ENCODE peak calls at places on chromosomes 11 and 22, in eight cellular contexts. T is GM12865, E is AG09309, A is ovary, Q is MCF 10A, Z is brain microvascular endothelial cell, R is hepatocyte, H is pancreas. K is an unnamed sample.

GRCh38 chr11:77102246-77103210 is at the start of gene OMP:
- DNase-seq in T (no peak), E (no peak), A (peak), Q (no peak), Z (no peak), R (no peak), H (peak), K (no peak)

GRCh38 chr11:76153609-76153949 is 52.7 kb downstream of the WNT11 start:
- DNase-seq in T (no peak), E (peak), A (no peak), Q (peak), Z (peak), R (no peak), H (no peak), K (no peak)

GRCh38 chr22:46584081-46584903 is 35.9 kb upstream of the GRAMD4 start:
- DNase-seq in T (no peak), E (no peak), A (no peak), Q (no peak), Z (peak), R (peak), H (peak), K (no peak)

GRCh38 chr11:28759311-28759710 is 651.1 kb downstream of the METTL15 start:
- DNase-seq in T (no peak), E (no peak), A (no peak), Q (peak), Z (peak), R (peak), H (no peak), K (no peak)

GRCh38 chr22:37419370-37419915 is 7.8 kb downstream of the ELFN2 start:
- DNase-seq in T (no peak), E (no peak), A (no peak), Q (no peak), Z (no peak), R (no peak), H (peak), K (no peak)

GRCh38 chr11:73184953-73185671 is 33.0 kb upstream of the P2RY2 start:
- DNase-seq in T (peak), E (no peak), A (no peak), Q (peak), Z (peak), R (peak), H (peak), K (peak)

GRCh38 chr22:28951969-28952521 is 68.7 kb downstream of the ZNRF3 start:
- DNase-seq in T (no peak), E (peak), A (peak), Q (no peak), Z (peak), R (peak), H (no peak), K (no peak)

GRCh38 chr11:35277827-35278226 is 138.9 kb downstream of the CD44 start:
- DNase-seq in T (no peak), E (no peak), A (no peak), Q (no peak), Z (no peak), R (no peak), H (no peak), K (no peak)

GRCh38 chr11:78478536-78478935 is 60.9 kb upstream of the GAB2 start:
- DNase-seq in T (no peak), E (no peak), A (no peak), Q (no peak), Z (no peak), R (no peak), H (no peak), K (no peak)

GRCh38 chr11:84438565-84438964 is 1152.4 kb upstream of the CCDC90B start:
- DNase-seq in T (no peak), E (no peak), A (no peak), Q (no peak), Z (no peak), R (no peak), H (no peak), K (no peak)

GRCh38 chr11:34242037-34242625 is 115.7 kb downstream of the ABTB2 start:
- DNase-seq in T (peak), E (no peak), A (no peak), Q (no peak), Z (no peak), R (peak), H (no peak), K (peak)

GRCh38 chr11:34238533-34238932 is 119.3 kb downstream of the ABTB2 start:
- DNase-seq in T (no peak), E (no peak), A (no peak), Q (peak), Z (no peak), R (no peak), H (no peak), K (no peak)

GRCh38 chr11:34240150-34240494 is 117.7 kb downstream of the ABTB2 start:
- DNase-seq in T (no peak), E (no peak), A (no peak), Q (no peak), Z (no peak), R (no peak), H (no peak), K (no peak)

GRCh38 chr11:34238966-34239365 is 118.8 kb downstream of the ABTB2 start:
- DNase-seq in T (no peak), E (no peak), A (no peak), Q (no peak), Z (no peak), R (no peak), H (no peak), K (no peak)

DNA sequence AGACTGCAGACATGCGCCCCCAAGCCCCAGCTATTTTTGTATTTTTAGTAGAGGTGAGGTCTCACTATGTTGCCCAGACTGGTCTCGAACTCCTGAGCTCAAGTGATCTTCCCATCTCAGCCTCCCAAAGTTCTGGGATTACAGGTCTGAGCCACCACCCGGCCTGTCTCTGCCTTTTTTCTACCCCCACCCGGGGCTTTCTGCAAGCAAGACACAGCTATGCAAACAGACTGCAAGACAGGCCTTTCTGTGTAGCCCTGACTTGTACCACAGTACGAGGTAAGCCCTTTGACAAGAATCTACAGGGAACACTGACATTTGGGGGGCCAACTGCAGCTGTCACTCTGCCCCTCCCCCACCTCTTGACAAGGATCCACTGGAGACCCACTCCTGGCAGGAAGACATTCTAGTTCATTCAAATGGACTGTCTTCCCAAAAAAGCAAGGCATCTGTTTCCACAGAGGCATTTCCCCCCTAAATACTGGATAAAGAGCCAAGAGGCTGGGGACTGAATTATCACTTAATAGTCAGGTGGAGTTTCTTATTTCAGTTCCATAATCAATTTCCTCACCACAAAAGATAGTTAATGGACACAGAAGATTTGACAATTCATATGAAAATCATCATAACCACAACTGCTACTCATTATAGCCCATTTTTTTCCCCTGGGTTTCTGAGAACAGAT is 118.2 kb downstream of the ABTB2 start:
- DNase-seq in T (peak), E (no peak), A (no peak), Q (no peak), Z (no peak), R (no peak), H (no peak), K (no peak)
- TF ChIP-seq CTCF in T (no peak), E (no peak), A (no peak), Q (no peak), Z (no peak), R (no peak), H (no peak), K (no peak)

GRCh38 chr11:39786281-39786680 is 1673.2 kb downstream of the LRRC4C start:
- DNase-seq in T (no peak), E (no peak), A (no peak), Q (no peak), Z (no peak), R (no peak), H (peak), K (no peak)
- TF ChIP-seq CTCF in T (no peak), E (no peak), A (no peak), Q (no peak), Z (no peak), R (no peak), H (no peak), K (no peak)

GRCh38 chr11:102346748-102347525 is at the start of gene BIRC2:
- DNase-seq in T (peak), E (peak), A (peak), Q (peak), Z (peak), R (peak), H (peak), K (peak)
- TF ChIP-seq CTCF in T (peak), E (peak), A (peak), Q (peak), Z (peak), R (peak), H (peak), K (peak)

GRCh38 chr11:8765294-8765693 is 82.7 kb downstream of the RPL27A start:
- DNase-seq in T (no peak), E (no peak), A (no peak), Q (no peak), Z (peak), R (peak), H (no peak), K (no peak)

GRCh38 chr11:8766043-8766992 is 83.7 kb downstream of the RPL27A start:
- DNase-seq in T (no peak), E (no peak), A (no peak), Q (no peak), Z (peak), R (no peak), H (no peak), K (no peak)

GRCh38 chr11:8760896-8761295 is 78.3 kb downstream of the RPL27A start:
- DNase-seq in T (no peak), E (no peak), A (no peak), Q (no peak), Z (no peak), R (no peak), H (no peak), K (no peak)

GRCh38 chr11:8759634-8760033 is 77.0 kb downstream of the RPL27A start:
- DNase-seq in T (no peak), E (no peak), A (peak), Q (no peak), Z (no peak), R (no peak), H (no peak), K (no peak)

GRCh38 chr11:8763070-8763469 is 80.5 kb downstream of the RPL27A start:
- DNase-seq in T (no peak), E (no peak), A (no peak), Q (no peak), Z (no peak), R (no peak), H (no peak), K (no peak)
- TF ChIP-seq CTCF in T (no peak), E (no peak), A (no peak), Q (no peak), Z (no peak), R (no peak), H (no peak), K (no peak)

GRCh38 chr11:131584694-131585592 is 214.5 kb downstream of the NTM start:
- DNase-seq in T (peak), E (no peak), A (no peak), Q (no peak), Z (no peak), R (no peak), H (no peak), K (peak)
- TF ChIP-seq CTCF in T (peak), E (no peak), A (no peak), Q (no peak), Z (peak), R (peak), H (no peak), K (peak)

GRCh38 chr11:121429556-121429955 is 22.6 kb upstream of the SORL1 start:
- DNase-seq in T (no peak), E (no peak), A (no peak), Q (no peak), Z (no peak), R (no peak), H (no peak), K (no peak)

GRCh38 chr11:121431820-121432526 is 20.1 kb upstream of the SORL1 start:
- DNase-seq in T (peak), E (no peak), A (no peak), Q (no peak), Z (no peak), R (no peak), H (no peak), K (no peak)

GRCh38 chr11:121425818-121426217 is 26.3 kb upstream of the SORL1 start:
- DNase-seq in T (no peak), E (no peak), A (no peak), Q (no peak), Z (no peak), R (no peak), H (no peak), K (no peak)

GRCh38 chr11:121422675-121423074 is 29.4 kb upstream of the SORL1 start:
- DNase-seq in T (peak), E (no peak), A (no peak), Q (no peak), Z (no peak), R (no peak), H (no peak), K (no peak)

DNA sequence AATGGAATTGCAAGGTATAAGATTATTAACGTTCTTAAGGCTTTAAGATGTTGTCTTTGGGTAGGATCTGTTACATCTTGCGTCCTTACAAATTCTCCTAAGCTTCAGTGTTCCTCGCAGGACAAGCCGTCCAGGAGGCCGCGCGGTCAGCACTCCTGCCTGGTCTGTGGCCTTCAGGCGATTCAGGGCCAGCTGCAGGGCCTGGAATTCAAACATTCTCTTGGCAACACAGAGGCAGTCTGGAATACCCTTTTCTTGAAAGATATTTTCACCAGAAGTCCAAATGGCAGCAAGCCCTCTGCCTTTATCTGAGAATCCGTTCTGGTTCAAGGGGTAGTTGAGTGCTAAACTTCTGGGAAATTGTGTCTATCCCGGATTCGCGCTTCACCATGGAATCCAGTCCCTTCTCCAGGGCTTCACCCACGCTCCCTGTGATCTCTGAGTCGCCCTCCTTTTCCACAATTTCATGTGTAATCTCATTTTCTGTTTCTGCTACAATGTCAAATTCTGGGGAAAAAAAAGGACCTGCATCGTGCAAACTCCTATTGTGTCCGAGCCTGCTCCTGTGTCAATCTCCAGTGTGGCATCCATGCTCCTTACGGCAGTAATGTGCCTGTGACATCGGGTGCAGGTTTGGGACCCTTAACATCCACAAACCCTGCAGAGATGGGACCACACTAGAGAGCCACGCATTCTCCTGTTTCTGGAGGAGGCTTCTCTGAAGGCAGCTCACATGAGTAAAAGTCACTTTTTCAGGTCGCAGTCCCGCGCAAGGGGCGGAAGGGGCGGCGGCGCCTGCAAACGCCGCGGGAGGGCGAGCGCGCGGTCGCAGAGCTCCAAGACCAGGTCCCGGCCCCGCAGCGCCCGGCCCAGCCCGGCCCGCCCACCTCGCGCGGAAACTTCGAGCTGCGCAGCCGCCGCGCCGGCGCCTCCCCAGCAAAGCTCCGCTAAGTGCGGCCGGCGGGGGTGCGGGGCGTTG is 25.3 kb upstream of the SORL1 start:
- DNase-seq in T (peak), E (no peak), A (peak), Q (no peak), Z (no peak), R (peak), H (no peak), K (peak)
- TF ChIP-seq CTCF in T (no peak), E (no peak), A (no peak), Q (no peak), Z (no peak), R (peak), H (no peak), K (peak)

GRCh38 chr11:19323502-19323901 is 82.8 kb upstream of the E2F8 start:
- DNase-seq in T (no peak), E (no peak), A (no peak), Q (peak), Z (no peak), R (no peak), H (no peak), K (no peak)

GRCh38 chr11:19328586-19329311 is 88.0 kb upstream of the E2F8 start:
- DNase-seq in T (no peak), E (no peak), A (no peak), Q (no peak), Z (no peak), R (no peak), H (no peak), K (no peak)

GRCh38 chr11:19327280-19327679 is 86.5 kb upstream of the E2F8 start:
- DNase-seq in T (no peak), E (no peak), A (no peak), Q (no peak), Z (no peak), R (no peak), H (no peak), K (no peak)

GRCh38 chr11:19329910-19330309 is 89.2 kb upstream of the E2F8 start:
- DNase-seq in T (no peak), E (no peak), A (no peak), Q (no peak), Z (no peak), R (no peak), H (no peak), K (no peak)

DNA sequence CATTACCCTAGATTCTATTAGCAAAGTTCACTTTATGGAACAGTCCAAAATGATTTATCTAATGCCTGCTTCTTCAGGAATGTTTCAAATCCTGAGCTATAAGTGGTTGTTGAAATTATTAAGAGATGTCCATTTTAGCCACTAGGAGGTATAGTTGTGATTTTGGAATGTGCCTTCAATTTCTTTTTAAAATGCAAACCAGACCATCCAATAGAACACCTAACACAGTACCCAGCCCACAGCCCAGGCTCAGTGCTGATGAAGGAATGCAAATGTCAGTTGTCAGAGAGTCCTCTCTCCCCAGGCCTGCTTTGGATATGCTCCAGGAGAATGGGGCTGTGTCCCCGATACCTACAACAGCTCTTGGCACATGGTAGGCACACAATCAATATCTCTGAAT is 85.8 kb upstream of the E2F8 start:
- DNase-seq in T (no peak), E (no peak), A (no peak), Q (peak), Z (no peak), R (no peak), H (no peak), K (no peak)
- TF ChIP-seq CTCF in T (peak), E (peak), A (no peak), Q (peak), Z (peak), R (peak), H (no peak), K (no peak)

K was measured in GM13976.